ENCODE peak calls at places on chromosomes 2 and 18, in five cellular contexts. One of them, this sample, is unnamed.

GRCh38 chr18:9814431-9814830 is 71.3 kb upstream of the TXNDC2 start:
- DNase-seq in posterior cingulate gyrus: no peak
- DNase-seq in activated CD4-positive, CD25-positive, alpha-beta regulatory T cell treated with anti-CD3 and anti-CD28 coated beads, Interleukin-2, amount 50 U/mL, for 72 hours: no peak
- DNase-seq in HS-5: peak; percentile 11
- DNase-seq in stomach: no peak
- DNase-seq in this sample: no peak

GRCh38 chr2:182577816-182578215 is 138.2 kb upstream of the DNAJC10 start:
- DNase-seq in activated CD4-positive, CD25-positive, alpha-beta regulatory T cell treated with anti-CD3 and anti-CD28 coated beads, Interleukin-2, amount 50 U/mL, for 72 hours: no peak
- DNase-seq in posterior cingulate gyrus: no peak
- DNase-seq in stomach: no peak
- DNase-seq in HS-5: no peak
- DNase-seq in this sample: no peak

GRCh38 chr2:86648696-86649095 is 25.0 kb upstream of the RNF103 start:
- DNase-seq in HS-5: no peak
- DNase-seq in stomach: no peak
- DNase-seq in posterior cingulate gyrus: no peak
- DNase-seq in activated CD4-positive, CD25-positive, alpha-beta regulatory T cell treated with anti-CD3 and anti-CD28 coated beads, Interleukin-2, amount 50 U/mL, for 72 hours: no peak
- DNase-seq in this sample: no peak

GRCh38 chr2:45102141-45102540 is 92.9 kb upstream of the SIX2 start:
- DNase-seq in stomach: no peak
- DNase-seq in activated CD4-positive, CD25-positive, alpha-beta regulatory T cell treated with anti-CD3 and anti-CD28 coated beads, Interleukin-2, amount 50 U/mL, for 72 hours: no peak
- DNase-seq in posterior cingulate gyrus: no peak
- DNase-seq in HS-5: no peak
- DNase-seq in this sample: no peak

GRCh38 chr2:2243666-2244065 is 87.4 kb downstream of the MYT1L start:
- DNase-seq in stomach: no peak
- DNase-seq in activated CD4-positive, CD25-positive, alpha-beta regulatory T cell treated with anti-CD3 and anti-CD28 coated beads, Interleukin-2, amount 50 U/mL, for 72 hours: no peak
- DNase-seq in HS-5: no peak
- DNase-seq in posterior cingulate gyrus: no peak
- DNase-seq in this sample: no peak

GRCh38 chr2:61538920-61539559 is 884 bp upstream of the XPO1 start:
- DNase-seq in activated CD4-positive, CD25-positive, alpha-beta regulatory T cell treated with anti-CD3 and anti-CD28 coated beads, Interleukin-2, amount 50 U/mL, for 72 hours: no peak
- DNase-seq in posterior cingulate gyrus: no peak
- DNase-seq in stomach: no peak
- DNase-seq in HS-5: peak; percentile 19
- DNase-seq in this sample: peak; percentile 48

GRCh38 chr2:3128786-3129185 is 248.8 kb downstream of the EIPR1 start:
- DNase-seq in stomach: no peak
- DNase-seq in posterior cingulate gyrus: no peak
- DNase-seq in activated CD4-positive, CD25-positive, alpha-beta regulatory T cell treated with anti-CD3 and anti-CD28 coated beads, Interleukin-2, amount 50 U/mL, for 72 hours: no peak
- DNase-seq in HS-5: no peak
- DNase-seq in this sample: no peak

GRCh38 chr2:54042341-54042740 is 71.5 kb upstream of the PSME4 start:
- DNase-seq in HS-5: no peak
- DNase-seq in stomach: no peak
- DNase-seq in posterior cingulate gyrus: no peak
- DNase-seq in activated CD4-positive, CD25-positive, alpha-beta regulatory T cell treated with anti-CD3 and anti-CD28 coated beads, Interleukin-2, amount 50 U/mL, for 72 hours: no peak
- DNase-seq in this sample: no peak

GRCh38 chr2:62370304-62371250 is 135.4 kb downstream of the TMEM17 start:
- DNase-seq in stomach: no peak
- DNase-seq in activated CD4-positive, CD25-positive, alpha-beta regulatory T cell treated with anti-CD3 and anti-CD28 coated beads, Interleukin-2, amount 50 U/mL, for 72 hours: no peak
- DNase-seq in HS-5: no peak
- DNase-seq in posterior cingulate gyrus: no peak
- DNase-seq in this sample: no peak

GRCh38 chr2:85754313-85755095 is 713 bp downstream of the ATOH8 start:
- DNase-seq in stomach: peak; percentile 46
- DNase-seq in HS-5: no peak
- DNase-seq in activated CD4-positive, CD25-positive, alpha-beta regulatory T cell treated with anti-CD3 and anti-CD28 coated beads, Interleukin-2, amount 50 U/mL, for 72 hours: peak; percentile 36
- DNase-seq in posterior cingulate gyrus: no peak
- DNase-seq in this sample: no peak

GRCh38 chr2:75592028-75592427 is 31.3 kb upstream of the EVA1A start:
- DNase-seq in HS-5: peak; percentile 65
- DNase-seq in posterior cingulate gyrus: no peak
- DNase-seq in activated CD4-positive, CD25-positive, alpha-beta regulatory T cell treated with anti-CD3 and anti-CD28 coated beads, Interleukin-2, amount 50 U/mL, for 72 hours: no peak
- DNase-seq in stomach: no peak
- DNase-seq in this sample: no peak

GRCh38 chr2:68059769-68060525 is 2.9 kb downstream of the C1D start:
- DNase-seq in stomach: no peak
- DNase-seq in activated CD4-positive, CD25-positive, alpha-beta regulatory T cell treated with anti-CD3 and anti-CD28 coated beads, Interleukin-2, amount 50 U/mL, for 72 hours: no peak
- DNase-seq in HS-5: no peak
- DNase-seq in posterior cingulate gyrus: no peak
- DNase-seq in this sample: no peak

GRCh38 chr2:39849982-39850526 is 71.0 kb upstream of the THUMPD2 start:
- DNase-seq in activated CD4-positive, CD25-positive, alpha-beta regulatory T cell treated with anti-CD3 and anti-CD28 coated beads, Interleukin-2, amount 50 U/mL, for 72 hours: no peak
- DNase-seq in posterior cingulate gyrus: no peak
- DNase-seq in stomach: no peak
- DNase-seq in HS-5: no peak
- DNase-seq in this sample: no peak

GRCh38 chr2:8985561-8986326 is 17.7 kb downstream of the MBOAT2 start:
- DNase-seq in HS-5: peak; percentile 63
- DNase-seq in stomach: no peak
- DNase-seq in activated CD4-positive, CD25-positive, alpha-beta regulatory T cell treated with anti-CD3 and anti-CD28 coated beads, Interleukin-2, amount 50 U/mL, for 72 hours: no peak
- DNase-seq in posterior cingulate gyrus: no peak
- DNase-seq in this sample: no peak

GRCh38 chr2:123993728-123994323 is 31.3 kb upstream of the CNTNAP5 start:
- DNase-seq in activated CD4-positive, CD25-positive, alpha-beta regulatory T cell treated with anti-CD3 and anti-CD28 coated beads, Interleukin-2, amount 50 U/mL, for 72 hours: no peak
- DNase-seq in HS-5: peak; percentile 29
- DNase-seq in posterior cingulate gyrus: peak; percentile 47
- DNase-seq in stomach: peak; percentile 27
- DNase-seq in this sample: peak; percentile 44

GRCh38 chr2:232286011-232286868 is 92.3 kb upstream of the ALPP start:
- DNase-seq in stomach: no peak
- DNase-seq in HS-5: no peak
- DNase-seq in posterior cingulate gyrus: no peak
- DNase-seq in activated CD4-positive, CD25-positive, alpha-beta regulatory T cell treated with anti-CD3 and anti-CD28 coated beads, Interleukin-2, amount 50 U/mL, for 72 hours: no peak
- DNase-seq in this sample: peak; percentile 50

GRCh38 chr2:29108225-29108624 is 7.0 kb upstream of the CLIP4 start:
- DNase-seq in posterior cingulate gyrus: peak; percentile 72
- DNase-seq in HS-5: peak; percentile 72
- DNase-seq in stomach: no peak
- DNase-seq in activated CD4-positive, CD25-positive, alpha-beta regulatory T cell treated with anti-CD3 and anti-CD28 coated beads, Interleukin-2, amount 50 U/mL, for 72 hours: no peak
- DNase-seq in this sample: no peak